ENCODE peak calls at places on chromosomes 6 and 20, in ten cellular contexts. V is activated T-cell treated with anti-CD3 and anti-CD28 coated beads, Interleukin-2, amount 50 U/mL, for 24 hours; Y is iris pigment epithelial cell; W is AG08396; B is left cardiac atrium; N is AG09319; X is nephron progenitor cell; A is activated gamma-delta T cell treated with Interleukin-2 at 50 U/mL for 16 hours; E is mammary epithelial cell; U is ecto neural progenitor cell. D is an unnamed sample.

GRCh38 chr6:103874575-103874974 is 985.1 kb downstream of the HACE1 start:
- DNase-seq in N (no peak), V (no peak), U (no peak), X (no peak), E (no peak), A (no peak), Y (no peak), W (no peak), B (no peak), D (no peak)

GRCh38 chr6:150252714-150253444 is 110.0 kb downstream of the PPP1R14C start:
- DNase-seq in N (no peak), X (no peak), Y (peak), U (no peak), W (no peak), A (no peak), E (peak), V (no peak), B (no peak), D (peak)

GRCh38 chr6:118263929-118264486 is 284.1 kb upstream of the PLN start:
- DNase-seq in E (no peak), X (peak), V (no peak), Y (peak), A (no peak), N (no peak), W (peak), B (no peak), U (no peak), D (no peak)

GRCh38 chr6:96570053-96570452 is 7.1 kb downstream of the FHL5 start:
- DNase-seq in W (no peak), Y (no peak), A (no peak), V (no peak), U (no peak), N (no peak), B (no peak), E (no peak), X (no peak), D (no peak)

GRCh38 chr6:91033964-91034363 is 447.1 kb upstream of the MAP3K7 start:
- DNase-seq in N (no peak), E (no peak), Y (no peak), V (no peak), A (no peak), X (no peak), B (no peak), U (no peak), W (no peak), D (no peak)

GRCh38 chr20:62570897-62571666 is 71.2 kb upstream of the SLCO4A1 start:
- DNase-seq in A (no peak), N (no peak), X (no peak), Y (no peak), W (no peak), E (no peak), U (no peak), V (no peak), B (no peak), D (no peak)

GRCh38 chr6:117501722-117502121 is 19.2 kb downstream of the DCBLD1 start:
- DNase-seq in W (no peak), X (no peak), B (no peak), E (no peak), U (no peak), V (no peak), A (no peak), Y (no peak), N (no peak), D (no peak)

GRCh38 chr20:25283221-25283951 is 35.5 kb downstream of the PYGB start:
- DNase-seq in B (peak), V (no peak), E (no peak), Y (no peak), W (no peak), N (no peak), X (no peak), U (no peak), A (peak), D (no peak)

GRCh38 chr6:147738516-147739187 is 230.2 kb downstream of the SAMD5 start:
- DNase-seq in E (peak), N (peak), Y (peak), A (no peak), W (no peak), V (no peak), B (no peak), U (no peak), X (no peak), D (no peak)

GRCh38 chr6:2793491-2794151 is 28.4 kb downstream of the WRNIP1 start:
- DNase-seq in A (peak), V (peak), X (no peak), W (no peak), E (peak), U (no peak), B (no peak), N (no peak), Y (no peak), D (peak)

GRCh38 chr20:6767536-6768227 is at the start of gene BMP2:
- DNase-seq in X (peak), U (peak), E (peak), W (peak), N (no peak), A (no peak), V (peak), Y (peak), B (peak), D (peak)